ENCODE peak calls at places on chromosome 6, in six cellular contexts. P is thoracic aorta, B is right atrium auricular region, D is progenitor cell of endocrine pancreas, O is hepatocyte, H is heart left ventricle. L is an unnamed sample.

GRCh38 chr6:122184260-122184934 is 215.1 kb upstream of the HSF2 start:
- DNase-seq in P (no peak), B (no peak), D (no peak), O (peak), H (no peak), L (no peak)

GRCh38 chr6:63395388-63395787 is 75.6 kb upstream of the LGSN start:
- DNase-seq in P (no peak), B (no peak), D (no peak), O (no peak), H (no peak), L (no peak)

GRCh38 chr6:122400121-122400450 is 634 bp downstream of the HSF2 start:
- DNase-seq in P (peak), B (no peak), D (no peak), O (no peak), H (no peak), L (no peak)

GRCh38 chr6:24394777-24395437 is 7.8 kb upstream of the MRS2 start:
- DNase-seq in P (no peak), B (no peak), D (no peak), O (no peak), H (no peak), L (no peak)

GRCh38 chr6:31829633-31830492 is 2.3 kb downstream of the HSPA1B start:
- DNase-seq in P (no peak), B (no peak), D (no peak), O (peak), H (no peak), L (peak)

GRCh38 chr6:137776786-137777185 is 90.3 kb upstream of the TNFAIP3 start:
- DNase-seq in P (no peak), B (no peak), D (no peak), O (peak), H (no peak), L (no peak)

GRCh38 chr6:119440953-119441352 is 91.4 kb upstream of the MAN1A1 start:
- DNase-seq in P (no peak), B (no peak), D (no peak), O (no peak), H (no peak), L (no peak)

GRCh38 chr6:107491791-107492674 is 2.1 kb downstream of the SOBP start:
- DNase-seq in P (no peak), B (peak), D (no peak), O (no peak), H (peak), L (no peak)

DNA sequence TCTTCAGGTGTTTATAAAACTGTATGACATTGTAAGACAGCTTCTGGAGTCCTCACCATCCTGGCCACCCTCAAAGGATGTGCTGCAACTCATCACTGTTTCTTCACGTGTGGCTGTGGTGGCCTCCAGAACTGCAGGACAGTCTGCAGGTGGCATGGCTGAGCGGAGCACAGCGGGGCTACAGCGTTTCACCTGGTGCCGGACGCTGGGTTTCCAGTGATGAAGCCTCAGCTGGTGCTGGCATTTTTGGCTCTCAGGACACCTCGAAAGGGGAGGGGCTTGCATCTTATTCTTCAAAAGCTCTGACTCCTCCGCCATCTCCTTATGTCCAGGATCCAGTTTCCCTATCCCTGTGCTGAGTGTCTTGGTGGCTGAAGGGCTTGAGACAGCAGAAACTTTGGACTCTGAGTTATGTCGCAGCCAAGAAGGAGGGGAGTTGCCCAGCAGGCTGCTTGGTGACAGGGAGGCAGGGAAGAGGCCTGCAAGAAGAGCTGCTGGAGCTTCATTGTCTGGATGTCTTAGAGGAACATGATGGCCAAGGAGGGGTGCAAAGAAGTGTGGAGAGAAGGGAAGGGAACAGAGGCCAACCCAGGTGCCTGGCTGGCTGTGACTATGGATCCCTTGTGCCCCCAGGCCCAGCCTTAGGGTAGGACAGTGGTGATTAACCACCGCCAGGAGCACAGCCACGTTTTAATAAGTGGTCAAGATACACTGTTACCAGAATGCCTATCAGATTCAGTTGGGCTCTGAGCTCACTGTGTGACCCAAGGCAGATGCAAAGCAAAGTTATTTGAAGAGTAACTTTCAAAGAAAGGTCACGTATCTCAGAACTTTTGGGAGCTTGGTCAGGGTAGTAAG is 58.7 kb downstream of the GTF2H5 start:
- DNase-seq in P (no peak), B (no peak), D (no peak), O (peak), H (no peak), L (no peak)
- TF ChIP-seq CTCF in P (no peak), B (no peak), D (no peak), O (no peak), H (no peak), L (no peak)

GRCh38 chr6:156752666-156753301 is 24.4 kb upstream of the ARID1B start:
- DNase-seq in P (no peak), B (no peak), D (no peak), O (no peak), H (no peak), L (peak)
- TF ChIP-seq CTCF in P (no peak), B (peak), D (peak), O (no peak), H (no peak), L (peak)

GRCh38 chr6:32894085-32895005 is 40.4 kb downstream of the PSMB9 start:
- DNase-seq in P (peak), B (peak), D (peak), O (peak), H (peak), L (peak)
- TF ChIP-seq CTCF in P (no peak), B (peak), D (peak), O (peak), H (no peak), L (no peak)

DNA sequence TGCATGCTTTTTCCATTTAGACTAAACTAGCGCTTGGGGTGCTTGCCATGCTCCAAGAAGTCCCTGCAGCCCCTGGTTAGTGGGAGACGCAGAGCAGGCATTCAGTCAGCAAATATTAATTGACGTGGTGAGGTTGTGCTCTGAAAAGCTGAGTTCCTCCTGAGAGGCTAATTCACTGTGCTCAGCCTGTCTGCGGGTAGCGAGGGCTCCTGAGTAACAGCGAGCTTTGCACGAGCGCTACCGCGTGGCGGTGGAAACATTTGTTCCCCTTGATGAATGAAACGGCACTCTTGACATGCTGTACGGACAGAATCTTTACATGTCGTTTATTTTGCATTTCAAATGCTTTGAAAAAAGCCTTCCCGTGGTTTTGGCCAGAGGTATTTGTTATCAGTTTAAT is 170.6 kb upstream of the AGPAT4 start:
- DNase-seq in P (no peak), B (no peak), D (no peak), O (no peak), H (no peak), L (no peak)
- TF ChIP-seq CTCF in P (peak), B (no peak), D (no peak), O (peak), H (peak), L (no peak)

GRCh38 chr6:20875369-20875963 is 341.2 kb downstream of the CDKAL1 start:
- DNase-seq in P (no peak), B (no peak), D (no peak), O (peak), H (no peak), L (peak)
- TF ChIP-seq CTCF in P (no peak), B (peak), D (peak), O (peak), H (peak), L (peak)

GRCh38 chr6:157221049-157221816 is 102.1 kb downstream of the TMEM242 start:
- DNase-seq in P (no peak), B (peak), D (peak), O (no peak), H (peak), L (peak)
- TF ChIP-seq CTCF in P (no peak), B (peak), D (no peak), O (no peak), H (peak), L (no peak)

GRCh38 chr6:70903665-70904452 is 53.0 kb downstream of the B3GAT2 start:
- DNase-seq in P (no peak), B (no peak), D (no peak), O (no peak), H (no peak), L (no peak)

GRCh38 chr6:70905676-70906075 is 51.2 kb downstream of the B3GAT2 start:
- DNase-seq in P (no peak), B (no peak), D (no peak), O (no peak), H (no peak), L (no peak)

GRCh38 chr6:70900061-70900460 is 56.8 kb downstream of the B3GAT2 start:
- DNase-seq in P (no peak), B (no peak), D (no peak), O (no peak), H (no peak), L (no peak)

GRCh38 chr6:70901324-70901723 is 55.5 kb downstream of the B3GAT2 start:
- DNase-seq in P (no peak), B (no peak), D (no peak), O (no peak), H (no peak), L (no peak)
- TF ChIP-seq CTCF in P (peak), B (no peak), D (peak), O (no peak), H (no peak), L (peak)

DNA sequence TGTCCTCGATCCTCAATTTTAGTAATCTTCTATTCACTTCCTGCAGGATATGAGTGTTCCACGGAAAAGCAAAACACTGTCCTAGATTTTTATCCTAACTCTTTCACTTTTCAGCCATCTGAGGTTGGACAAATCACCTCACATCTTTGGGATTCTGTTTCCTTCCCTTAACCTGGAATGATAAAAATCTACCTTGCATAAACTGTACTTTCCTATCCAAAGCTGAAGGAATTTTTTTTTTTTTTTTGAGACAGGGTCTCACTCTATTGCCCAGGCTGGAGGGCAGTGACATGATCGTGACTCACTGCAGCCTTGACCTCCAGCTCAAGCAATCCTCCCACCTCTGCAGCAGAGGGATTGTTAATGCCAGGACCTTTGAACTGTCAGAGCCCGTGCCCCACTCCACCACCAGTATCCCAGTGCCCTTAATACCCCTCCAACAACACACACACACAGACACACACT is 20.5 kb downstream of the CAPN11 start:
- DNase-seq in P (no peak), B (no peak), D (no peak), O (no peak), H (no peak), L (no peak)
- TF ChIP-seq CTCF in P (no peak), B (no peak), D (no peak), O (no peak), H (no peak), L (no peak)

L was measured in GM12865.